ENCODE peak calls at places on chromosomes 5 and 9, in four cellular contexts. W, S, G and O are unnamed samples.

GRCh38 chr9:87685871-87686519 is 39.9 kb upstream of the CTSL start:
- DNase-seq in S (no peak), G (peak), W (peak), O (no peak)

GRCh38 chr9:95648225-95648624 is 131.5 kb upstream of the PTCH1 start:
- DNase-seq in G (no peak), W (no peak), S (no peak), O (no peak)

GRCh38 chr5:2797981-2798380 is 46.5 kb upstream of the IRX2 start:
- DNase-seq in S (no peak), W (no peak), G (no peak), O (no peak)

GRCh38 chr9:131179561-131180219 is 54.3 kb downstream of the NUP214 start:
- DNase-seq in W (peak), S (no peak), G (peak), O (peak)

GRCh38 chr5:68247627-68248026 is 32.1 kb downstream of the PIK3R1 start:
- DNase-seq in W (no peak), G (no peak), S (no peak), O (no peak)

GRCh38 chr9:81132318-81132717 is 557.0 kb downstream of the TLE1 start:
- DNase-seq in W (peak), S (no peak), G (peak), O (peak)

GRCh38 chr9:21890696-21891095 is 88.3 kb downstream of the MTAP start:
- DNase-seq in W (no peak), S (no peak), G (no peak), O (peak)

GRCh38 chr5:171387970-171388815 is 544 bp downstream of the NPM1 start:
- DNase-seq in W (peak), S (peak), G (peak), O (peak)

GRCh38 chr5:65198777-65199120 is 283.0 kb downstream of the ADAMTS6 start:
- DNase-seq in G (peak), S (no peak), W (peak), O (peak)

GRCh38 chr9:27365977-27366376 is 69.0 kb upstream of the EQTN start:
- DNase-seq in S (no peak), G (no peak), W (peak), O (no peak)

GRCh38 chr5:171684169-171684568 is 101.4 kb upstream of the SMIM23 start:
- DNase-seq in G (no peak), W (no peak), S (no peak), O (no peak)

GRCh38 chr5:176606032-176606431 is 3.9 kb downstream of the GPRIN1 start:
- DNase-seq in G (no peak), W (no peak), S (no peak), O (no peak)

GRCh38 chr5:150066436-150066835 is 19.9 kb downstream of the CSF1R start:
- DNase-seq in W (no peak), S (no peak), G (no peak), O (no peak)
- H3K4me3 ChIP-seq in W (no peak), S (no peak), G (no peak), O (no peak)

GRCh38 chr5:180673371-180674252 is 24.2 kb upstream of the FLT4 start:
- DNase-seq in G (no peak), S (no peak), W (no peak), O (no peak)
- TF ChIP-seq CTCF in G (no peak), S (no peak), W (no peak), O (peak)

GRCh38 chr5:62002436-62002835 is 303.6 kb upstream of the KIF2A start:
- DNase-seq in G (no peak), W (no peak), S (no peak), O (no peak)

GRCh38 chr5:62001640-62002039 is 304.4 kb upstream of the KIF2A start:
- DNase-seq in W (no peak), S (no peak), G (no peak), O (no peak)

GRCh38 chr5:61995486-61995885 is 310.5 kb upstream of the KIF2A start:
- DNase-seq in S (no peak), W (no peak), G (no peak), O (no peak)

GRCh38 chr5:62000646-62001045 is 305.4 kb upstream of the KIF2A start:
- DNase-seq in G (no peak), S (no peak), W (no peak), O (no peak)

DNA sequence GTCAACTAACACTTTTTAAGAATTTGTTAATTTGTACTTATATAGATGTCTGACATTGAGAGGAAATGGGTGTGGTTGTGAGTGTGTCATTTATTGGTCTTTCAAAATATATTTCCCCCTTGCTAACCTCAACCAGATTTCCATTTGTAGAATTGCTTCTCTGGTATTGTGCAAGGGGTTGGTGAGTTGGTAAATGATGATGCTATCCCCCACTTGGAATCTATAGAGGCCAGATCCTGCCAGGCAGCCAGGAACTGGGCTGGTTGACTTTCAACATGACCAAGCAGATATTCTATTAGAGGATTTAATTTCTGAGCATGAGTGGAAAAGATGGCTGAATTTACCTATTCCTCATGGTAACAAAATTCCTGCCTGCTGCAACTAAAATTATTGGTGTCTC is 306.6 kb upstream of the KIF2A start:
- DNase-seq in G (no peak), S (no peak), W (no peak), O (no peak)
- H3K4me3 ChIP-seq in G (no peak), S (no peak), W (no peak), O (no peak)

GRCh38 chr9:35522189-35522588 is 32.3 kb downstream of the RUSC2 start:
- DNase-seq in S (no peak), G (no peak), W (no peak), O (no peak)
- TF ChIP-seq CTCF in S (no peak), G (peak), W (peak), O (peak)

GRCh38 chr5:35861718-35862117 is 5.0 kb downstream of the IL7R start:
- DNase-seq in W (peak), G (peak), S (no peak), O (no peak)

GRCh38 chr5:35862126-35862525 is 5.4 kb downstream of the IL7R start:
- DNase-seq in G (no peak), W (no peak), S (no peak), O (no peak)

GRCh38 chr5:35859101-35859661 is 2.5 kb downstream of the IL7R start:
- DNase-seq in G (peak), W (no peak), S (no peak), O (no peak)

GRCh38 chr5:35860686-35861085 is 4.0 kb downstream of the IL7R start:
- DNase-seq in W (peak), G (peak), S (no peak), O (peak)

DNA sequence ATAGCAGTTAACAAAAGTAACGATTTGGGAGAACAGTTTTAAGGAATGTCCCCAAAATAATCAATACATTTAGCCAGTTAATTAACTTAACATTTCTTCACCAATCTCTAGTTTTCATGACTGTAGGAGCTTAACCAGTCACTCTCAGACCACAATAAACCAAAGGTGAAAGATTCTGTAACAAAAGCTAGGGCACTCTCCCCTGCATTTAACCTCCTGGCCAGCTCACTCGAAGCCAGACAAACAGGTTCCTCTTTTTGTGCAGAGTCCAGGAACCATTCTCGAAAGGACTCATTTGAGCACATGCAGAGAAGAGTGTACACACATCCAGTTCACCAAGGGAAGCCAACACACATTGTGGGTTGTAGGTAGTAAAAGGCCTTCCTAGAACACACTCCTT is 6.5 kb downstream of the IL7R start:
- DNase-seq in W (no peak), S (no peak), G (no peak), O (no peak)
- H3K4me3 ChIP-seq in W (no peak), S (peak), G (no peak), O (no peak)

GRCh38 chr9:2991292-2991691 is 147.4 kb upstream of the PUM3 start:
- DNase-seq in W (no peak), S (no peak), G (no peak), O (peak)
- TF ChIP-seq CTCF in W (peak), S (no peak), G (peak), O (no peak)

GRCh38 chr9:133659566-133659965 is 23.4 kb downstream of the DBH start:
- DNase-seq in G (no peak), S (no peak), W (no peak), O (no peak)
- H3K4me3 ChIP-seq in G (no peak), S (no peak), W (no peak), O (no peak)

GRCh38 chr9:303502-303901 is 88.8 kb downstream of the DOCK8 start:
- DNase-seq in W (no peak), S (no peak), G (no peak), O (no peak)

GRCh38 chr9:311837-312236 is 97.2 kb downstream of the DOCK8 start:
- DNase-seq in S (no peak), G (no peak), W (no peak), O (no peak)

GRCh38 chr9:304106-304505 is 89.4 kb downstream of the DOCK8 start:
- DNase-seq in W (no peak), G (no peak), S (no peak), O (no peak)

GRCh38 chr9:304519-305185 is 90.0 kb downstream of the DOCK8 start:
- DNase-seq in W (peak), S (no peak), G (no peak), O (no peak)

DNA sequence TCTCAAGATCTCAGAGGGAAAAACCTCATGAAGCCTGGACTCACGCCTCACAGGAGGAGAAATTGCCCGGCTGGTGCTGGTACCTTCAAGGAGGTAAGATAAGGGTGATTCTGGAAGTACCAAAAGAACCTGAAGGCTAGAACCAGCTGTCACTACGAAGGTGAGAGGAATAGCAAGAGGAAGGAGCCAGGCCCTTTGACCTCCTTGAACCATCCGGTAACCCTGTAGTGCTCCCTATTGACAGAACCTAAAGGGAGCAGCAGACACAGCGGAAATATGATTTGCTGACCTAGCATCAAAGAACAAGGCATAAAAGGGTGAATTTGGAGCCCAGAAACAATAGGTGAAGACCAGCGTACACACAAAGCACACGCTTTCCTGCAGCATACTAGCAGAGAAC is 92.2 kb downstream of the DOCK8 start:
- DNase-seq in W (no peak), S (peak), G (no peak), O (peak)
- TF ChIP-seq CTCF in W (no peak), S (no peak), G (no peak), O (no peak)

GRCh38 chr9:94169978-94170377 is 85.7 kb downstream of the PTPDC1 start:
- DNase-seq in W (no peak), G (no peak), S (no peak), O (no peak)
- H3K4me3 ChIP-seq in W (peak), G (no peak), S (no peak), O (peak)

GRCh38 chr5:139385061-139385889 is 2.2 kb upstream of the SLC23A1 start:
- DNase-seq in W (no peak), S (no peak), G (no peak), O (peak)
- TF ChIP-seq CTCF in W (peak), S (no peak), G (no peak), O (peak)